ENCODE peak calls at places on chromosome 10, in six cellular contexts. M, X, T, P, F and I are unnamed samples.

GRCh38 chr10:22682237-22683192 is 31.9 kb downstream of the PIP4K2A start:
- DNase-seq in M (no peak), X (peak; percentile 91), T (peak; percentile 42), P (no peak), F (no peak), I (no peak)

GRCh38 chr10:58781873-58782488 is 269.3 kb downstream of the BICC1 start:
- DNase-seq in M (no peak), X (no peak), T (no peak), P (no peak), F (no peak), I (no peak)

GRCh38 chr10:127186846-127187245 is 9.5 kb downstream of the INSYN2A start:
- DNase-seq in M (no peak), X (no peak), T (no peak), P (no peak), F (no peak), I (no peak)

GRCh38 chr10:30422981-30423654 is 10.9 kb upstream of the MAP3K8 start:
- DNase-seq in M (peak; percentile 75), X (peak; percentile 71), T (peak; percentile 52), P (no peak), F (no peak), I (peak; percentile 81)

GRCh38 chr10:99630439-99630838 is 10.2 kb upstream of the SLC25A28 start:
- DNase-seq in M (no peak), X (peak; percentile 42), T (peak; percentile 29), P (no peak), F (no peak), I (no peak)

GRCh38 chr10:116109881-116110280 is 163.1 kb downstream of the GFRA1 start:
- DNase-seq in M (no peak), X (no peak), T (no peak), P (peak; percentile 3), F (no peak), I (no peak)

GRCh38 chr10:21047511-21047910 is 150.4 kb upstream of the NEBL start:
- DNase-seq in M (no peak), X (peak; percentile 8), T (no peak), P (no peak), F (no peak), I (no peak)

GRCh38 chr10:101130984-101131961 is at the start of gene TLX1:
- DNase-seq in M (no peak), X (no peak), T (no peak), P (no peak), F (no peak), I (no peak)

GRCh38 chr10:80502621-80503583 is 34.8 kb upstream of the SH2D4B start:
- DNase-seq in M (peak; percentile 36), X (no peak), T (no peak), P (no peak), F (no peak), I (peak; percentile 59)

GRCh38 chr10:61465807-61466425 is 12.7 kb upstream of the TMEM26 start:
- DNase-seq in M (no peak), X (no peak), T (no peak), P (no peak), F (no peak), I (no peak)

GRCh38 chr10:127991543-127992255 is 84.8 kb downstream of the PTPRE start:
- DNase-seq in M (no peak), X (peak; percentile 60), T (no peak), P (no peak), F (no peak), I (peak; percentile 61)

GRCh38 chr10:72523062-72523461 is 102.8 kb downstream of the MICU1 start:
- DNase-seq in M (no peak), X (no peak), T (no peak), P (no peak), F (no peak), I (no peak)

GRCh38 chr10:112815238-112816032 is 134.6 kb upstream of the TCF7L2 start:
- DNase-seq in M (no peak), X (peak; percentile 74), T (no peak), P (no peak), F (no peak), I (no peak)

GRCh38 chr10:11616021-11616420 is 4.6 kb upstream of the USP6NL start:
- DNase-seq in M (no peak), X (no peak), T (no peak), P (no peak), F (no peak), I (no peak)

GRCh38 chr10:71371750-71372166 is 25.0 kb upstream of the CDH23 start:
- DNase-seq in M (no peak), X (no peak), T (no peak), P (no peak), F (peak; percentile 47), I (no peak)

GRCh38 chr10:43124574-43125273 is 13.5 kb upstream of the CSGALNACT2 start:
- DNase-seq in M (peak; percentile 32), X (no peak), T (peak; percentile 6), P (peak; percentile 7), F (no peak), I (no peak)

GRCh38 chr10:73915206-73915851 is 4.4 kb downstream of the PLAU start:
- DNase-seq in M (no peak), X (no peak), T (no peak), P (no peak), F (no peak), I (no peak)

GRCh38 chr10:12981570-12981969 is 19.9 kb downstream of the CCDC3 start:
- DNase-seq in M (no peak), X (peak; percentile 77), T (no peak), P (no peak), F (no peak), I (no peak)

GRCh38 chr10:58806323-58806722 is 293.7 kb downstream of the BICC1 start:
- DNase-seq in M (no peak), X (peak; percentile 20), T (no peak), P (no peak), F (no peak), I (no peak)

GRCh38 chr10:131781076-131781475 is 119.7 kb upstream of the PPP2R2D start:
- DNase-seq in M (no peak), X (no peak), T (no peak), P (no peak), F (no peak), I (no peak)

GRCh38 chr10:63630928-63631685 is 109.9 kb downstream of the REEP3 start:
- DNase-seq in M (no peak), X (peak; percentile 93), T (no peak), P (no peak), F (no peak), I (no peak)

GRCh38 chr10:101141622-101142532 is 10.8 kb downstream of the TLX1 start:
- DNase-seq in M (peak; percentile 89), X (peak; percentile 20), T (peak; percentile 84), P (peak; percentile 77), F (peak; percentile 47), I (peak; percentile 39)

GRCh38 chr10:99984201-99984600 is 25.5 kb downstream of the DNMBP start:
- DNase-seq in M (no peak), X (peak; percentile 45), T (no peak), P (no peak), F (no peak), I (no peak)

GRCh38 chr10:8331387-8331786 is 276.9 kb downstream of the GATA3 start:
- DNase-seq in M (no peak), X (no peak), T (no peak), P (no peak), F (no peak), I (no peak)

GRCh38 chr10:8334631-8335030 is 280.1 kb downstream of the GATA3 start:
- DNase-seq in M (no peak), X (no peak), T (no peak), P (no peak), F (no peak), I (no peak)

GRCh38 chr10:8336629-8337331 is 282.3 kb downstream of the GATA3 start:
- DNase-seq in M (no peak), X (no peak), T (no peak), P (no peak), F (no peak), I (no peak)

GRCh38 chr10:8332730-8333111 is 278.2 kb downstream of the GATA3 start:
- DNase-seq in M (no peak), X (no peak), T (no peak), P (no peak), F (no peak), I (no peak)

DNA sequence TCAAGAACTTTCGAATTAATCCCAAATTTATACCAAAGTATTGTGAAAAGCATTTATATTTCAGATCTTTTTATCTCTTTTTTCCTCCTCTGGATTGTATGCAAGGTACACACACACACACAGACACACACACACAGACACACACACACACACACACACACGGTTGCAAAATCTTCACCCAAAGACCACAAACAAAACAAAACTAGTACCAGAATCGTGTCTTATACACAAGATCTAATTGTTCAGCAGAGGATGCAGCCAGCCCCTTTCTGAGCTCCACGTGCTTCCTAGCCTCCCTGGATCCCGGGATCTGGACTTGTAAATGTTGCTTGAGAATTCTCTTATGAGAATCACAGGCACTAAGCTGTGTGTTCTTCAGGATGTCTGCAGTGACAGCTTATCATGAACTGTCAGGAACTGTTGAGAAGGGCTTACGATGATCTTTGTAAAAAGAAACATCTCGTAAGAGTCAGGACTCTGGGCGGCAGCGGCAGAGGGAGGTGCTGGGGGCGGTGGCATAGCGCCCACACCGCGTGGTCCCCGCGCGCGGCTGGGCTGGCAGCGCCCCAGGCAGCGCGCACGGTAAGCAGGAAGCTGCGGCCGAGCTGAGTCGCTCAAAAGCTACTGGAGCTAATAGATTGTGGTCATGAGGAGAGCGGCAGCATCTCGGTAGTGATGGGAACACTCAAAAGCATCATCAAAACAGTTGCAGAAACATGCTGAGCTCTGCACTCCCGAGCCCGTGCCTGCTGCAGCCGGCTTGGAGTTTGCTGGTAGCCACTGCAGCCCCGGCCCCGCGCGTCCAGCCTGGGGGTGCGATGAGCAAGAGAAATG is 277.6 kb downstream of the GATA3 start:
- DNase-seq in M (peak; percentile 66), X (peak; percentile 74), T (peak; percentile 56), P (peak; percentile 32), F (no peak), I (peak; percentile 10)
- H3K4me3 ChIP-seq in M (peak overlapping the region; percentile 49), X (peak overlapping the region; percentile 42), T (no peak overlapping the region), P (peak overlapping the region; percentile 43), F (no peak overlapping the region), I (peak overlapping the region; percentile 25)

DNA sequence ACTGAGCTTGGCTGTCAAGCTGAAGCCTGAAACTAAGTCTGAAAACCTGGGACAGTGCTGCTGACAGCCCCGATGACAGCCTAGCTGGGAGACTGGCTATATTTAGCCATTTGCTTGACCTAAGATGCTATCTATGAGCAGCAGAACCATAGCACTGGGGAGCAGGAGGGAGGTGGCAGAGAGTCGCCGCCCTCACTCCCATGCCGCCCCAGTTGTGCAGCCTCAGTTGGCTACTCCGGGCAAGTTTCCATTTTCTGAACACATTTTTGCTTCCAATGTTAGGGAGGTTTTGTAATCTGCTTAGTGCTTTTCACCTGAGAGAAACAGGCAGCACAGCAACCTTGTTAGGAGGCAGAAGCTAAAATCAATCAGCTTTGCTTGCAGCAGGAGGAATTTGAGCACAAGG is 20.5 kb upstream of the C10orf71 start:
- DNase-seq in M (no peak), X (no peak), T (no peak), P (no peak), F (no peak), I (no peak)
- H3K27ac ChIP-seq in M (peak overlapping the region; percentile 87), X (no peak overlapping the region), T (no peak overlapping the region), P (no peak overlapping the region), F (no peak overlapping the region), I (no peak overlapping the region)

DNA sequence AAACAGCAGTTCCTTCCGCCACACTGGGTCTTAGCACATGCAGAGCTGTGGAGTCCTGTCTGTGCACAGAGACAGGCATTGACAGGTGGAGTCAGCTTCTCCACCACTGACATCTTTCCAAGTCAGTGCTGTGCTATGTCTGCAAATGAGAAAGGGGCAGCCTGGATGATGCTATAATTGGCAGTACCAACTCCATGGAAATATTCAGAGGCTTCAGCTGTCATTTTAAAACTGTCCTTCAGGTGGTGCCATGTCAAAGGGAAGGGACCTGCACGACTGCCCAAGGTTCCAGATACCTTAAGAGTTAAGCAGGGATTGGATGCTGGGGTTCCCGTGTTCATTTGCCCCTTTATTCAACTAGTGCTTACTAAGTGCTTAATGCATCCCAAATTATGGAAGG is 258.0 kb upstream of the PRKCQ start:
- DNase-seq in M (no peak), X (no peak), T (no peak), P (no peak), F (no peak), I (no peak)
- TF ChIP-seq CTCF in M (peak; percentile 32), X (no peak), T (no peak), P (no peak), F (peak; percentile 16), I (no peak)

GRCh38 chr10:124416733-124417132 is 2.0 kb downstream of the OAT start:
- DNase-seq in M (no peak), X (peak; percentile 47), T (no peak), P (no peak), F (no peak), I (no peak)
- H3K4me3 ChIP-seq in M (peak overlapping the region; percentile 90), X (no peak overlapping the region), T (no peak overlapping the region), P (no peak overlapping the region), F (no peak overlapping the region), I (peak overlapping the region; percentile 94)